ENCODE peak calls at places on chromosomes 11 and 22, in five cellular contexts. W is activated CD4-positive, alpha-beta memory T cell treated with anti-CD3 and anti-CD28 coated beads for 36 hours; D is body of pancreas; R is RCC 7860; L is SHP77. N is an unnamed sample.

GRCh38 chr11:109123811-109124787 is 297.9 kb upstream of the C11orf87 start:
- DNase-seq in W (no peak), D (peak), R (no peak), L (no peak), N (no peak)

GRCh38 chr22:46245515-46245914 is 4.6 kb downstream of the CDPF1 start:
- DNase-seq in W (no peak), D (peak), R (no peak), L (peak), N (peak)

GRCh38 chr11:11135820-11136476 is 217.1 kb downstream of the CSNK2A3 start:
- DNase-seq in W (no peak), D (no peak), R (no peak), L (no peak), N (no peak)

GRCh38 chr11:62816567-62816966 is 11.3 kb upstream of the NXF1 start:
- DNase-seq in W (no peak), D (no peak), R (no peak), L (no peak), N (no peak)

GRCh38 chr11:61747389-61748285 is 4.8 kb upstream of the MYRF start:
- DNase-seq in W (peak), D (peak), R (peak), L (peak), N (peak)

GRCh38 chr11:60263434-60263833 is 17.0 kb upstream of the MS4A4A start:
- DNase-seq in W (no peak), D (no peak), R (no peak), L (no peak), N (no peak)

GRCh38 chr11:118820412-118821357 is 29.7 kb upstream of the DDX6 start:
- DNase-seq in W (peak), D (peak), R (peak), L (no peak), N (peak)

GRCh38 chr11:33089776-33090175 is 50.4 kb downstream of the TCP11L1 start:
- DNase-seq in W (no peak), D (no peak), R (no peak), L (no peak), N (no peak)

GRCh38 chr11:58926695-58927094 is 12.6 kb upstream of the GLYATL1 start:
- DNase-seq in W (no peak), D (no peak), R (peak), L (no peak), N (no peak)

GRCh38 chr11:29184939-29185890 is 831.6 kb downstream of the KCNA4 start:
- DNase-seq in W (no peak), D (no peak), R (peak), L (no peak), N (no peak)

GRCh38 chr11:33775832-33776231 is 1.5 kb upstream of the FBXO3 start:
- DNase-seq in W (no peak), D (no peak), R (no peak), L (no peak), N (no peak)

GRCh38 chr11:69209936-69210659 is 54.4 kb downstream of the SMIM38 start:
- DNase-seq in W (peak), D (peak), R (no peak), L (no peak), N (no peak)

GRCh38 chr11:12914401-12914912 is 94.7 kb upstream of the RASSF10 start:
- DNase-seq in W (peak), D (peak), R (no peak), L (no peak), N (peak)

GRCh38 chr11:68505596-68505995 is 45.0 kb downstream of the PPP6R3 start:
- DNase-seq in W (no peak), D (no peak), R (no peak), L (no peak), N (no peak)

GRCh38 chr22:46574993-46575914 is 37.8 kb upstream of the CELSR1 start:
- DNase-seq in W (no peak), D (peak), R (no peak), L (peak), N (no peak)

GRCh38 chr11:34654491-34655334 is 33.8 kb downstream of the EHF start:
- DNase-seq in W (no peak), D (peak), R (peak), L (peak), N (peak)

GRCh38 chr11:74966651-74967050 is 17.6 kb downstream of the SPCS2 start:
- DNase-seq in W (no peak), D (no peak), R (no peak), L (no peak), N (no peak)

GRCh38 chr11:58567889-58568512 is 7.7 kb downstream of the LPXN start:
- DNase-seq in W (peak), D (peak), R (peak), L (peak), N (no peak)

GRCh38 chr11:61814242-61814957 is 2.4 kb downstream of the FADS1 start:
- DNase-seq in W (peak), D (peak), R (no peak), L (peak), N (peak)

GRCh38 chr11:62536301-62536957 is 10.2 kb downstream of the AHNAK start:
- DNase-seq in W (no peak), D (no peak), R (no peak), L (no peak), N (no peak)

GRCh38 chr11:44634401-44635281 is 69.2 kb downstream of the CD82 start:
- DNase-seq in W (peak), D (peak), R (peak), L (peak), N (peak)

GRCh38 chr11:22787565-22788162 is 41.9 kb downstream of the SVIP start:
- DNase-seq in W (peak), D (peak), R (peak), L (no peak), N (no peak)

GRCh38 chr11:124197999-124198398 is 14.9 kb downstream of the OR10D3 start:
- DNase-seq in W (no peak), D (no peak), R (no peak), L (no peak), N (no peak)

GRCh38 chr11:64675417-64676252 is 47.4 kb downstream of the NRXN2 start:
- DNase-seq in W (no peak), D (peak), R (peak), L (no peak), N (peak)

GRCh38 chr11:28566643-28567042 is 458.5 kb downstream of the METTL15 start:
- DNase-seq in W (no peak), D (peak), R (no peak), L (peak), N (no peak)

GRCh38 chr11:88827018-88827676 is 238.6 kb downstream of the GRM5 start:
- DNase-seq in W (no peak), D (no peak), R (no peak), L (no peak), N (no peak)

GRCh38 chr22:44671742-44672141 is 30.3 kb upstream of the PRR5 start:
- DNase-seq in W (peak), D (no peak), R (peak), L (no peak), N (no peak)

GRCh38 chr11:67240575-67241389 is 25.5 kb upstream of the GRK2 start:
- DNase-seq in W (peak), D (peak), R (peak), L (peak), N (peak)

GRCh38 chr22:43707650-43708049 is 104.5 kb downstream of the EFCAB6 start:
- DNase-seq in W (no peak), D (no peak), R (no peak), L (peak), N (no peak)

GRCh38 chr11:133531450-133531849 is 851 bp downstream of the OPCML start:
- DNase-seq in W (no peak), D (no peak), R (no peak), L (no peak), N (no peak)

GRCh38 chr11:26916805-26917204 is 77.1 kb upstream of the FIBIN start:
- DNase-seq in W (no peak), D (no peak), R (no peak), L (no peak), N (no peak)

GRCh38 chr11:28529046-28529445 is 420.9 kb downstream of the METTL15 start:
- DNase-seq in W (no peak), D (no peak), R (no peak), L (no peak), N (no peak)

GRCh38 chr11:106001304-106002012 is 20.6 kb downstream of the MSANTD4 start:
- DNase-seq in W (no peak), D (no peak), R (no peak), L (no peak), N (no peak)